ENCODE peak calls at places on chromosomes 2 and 18, in five cellular contexts. One of them, this sample, is unnamed.

GRCh38 chr18:36035253-36035652 is 32.1 kb downstream of the RPRD1A start:
- DNase-seq in suprapubic skin: no peak
- DNase-seq in endothelial cell: no peak
- DNase-seq in kidney epithelial cell: no peak
- DNase-seq in ovary: no peak
- DNase-seq in this sample: no peak

GRCh38 chr2:28321426-28321825 is 71.2 kb upstream of the FOSL2 start:
- DNase-seq in suprapubic skin: no peak
- DNase-seq in endothelial cell: no peak
- DNase-seq in kidney epithelial cell: no peak
- DNase-seq in ovary: no peak
- DNase-seq in this sample: no peak

GRCh38 chr2:71814885-71815284 is 332.8 kb downstream of the CYP26B1 start:
- DNase-seq in suprapubic skin: no peak
- DNase-seq in endothelial cell: no peak
- DNase-seq in kidney epithelial cell: no peak
- DNase-seq in ovary: no peak
- DNase-seq in this sample: no peak

GRCh38 chr2:120516323-120517314 is 170.7 kb downstream of the INHBB start:
- DNase-seq in suprapubic skin: no peak
- DNase-seq in endothelial cell: no peak
- DNase-seq in kidney epithelial cell: no peak
- DNase-seq in ovary: no peak
- DNase-seq in this sample: no peak

GRCh38 chr18:51006061-51006818 is 23.8 kb upstream of the SMAD4 start:
- DNase-seq in suprapubic skin: no peak
- DNase-seq in endothelial cell: no peak
- DNase-seq in kidney epithelial cell: no peak
- DNase-seq in ovary: no peak
- DNase-seq in this sample: no peak

GRCh38 chr2:151792589-151792988 is 35.6 kb downstream of the ARL5A start:
- DNase-seq in suprapubic skin: no peak
- DNase-seq in endothelial cell: no peak
- DNase-seq in kidney epithelial cell: no peak
- DNase-seq in ovary: no peak
- DNase-seq in this sample: no peak

GRCh38 chr2:28134262-28134812 is 243.8 kb downstream of the BABAM2 start:
- DNase-seq in suprapubic skin: peak
- DNase-seq in endothelial cell: no peak
- DNase-seq in kidney epithelial cell: no peak
- DNase-seq in ovary: peak
- DNase-seq in this sample: no peak

GRCh38 chr2:71926860-71927756 is 220.6 kb downstream of the CYP26B1 start:
- DNase-seq in suprapubic skin: no peak
- DNase-seq in endothelial cell: no peak
- DNase-seq in kidney epithelial cell: no peak
- DNase-seq in ovary: no peak
- DNase-seq in this sample: no peak

GRCh38 chr2:42169869-42170465 is 814 bp downstream of the EML4 start:
- DNase-seq in suprapubic skin: no peak
- DNase-seq in endothelial cell: peak
- DNase-seq in kidney epithelial cell: no peak
- DNase-seq in ovary: no peak
- DNase-seq in this sample: no peak

GRCh38 chr2:138712212-138712979 is 67.8 kb downstream of the NXPH2 start:
- DNase-seq in suprapubic skin: no peak
- DNase-seq in endothelial cell: no peak
- DNase-seq in kidney epithelial cell: no peak
- DNase-seq in ovary: no peak
- DNase-seq in this sample: no peak

GRCh38 chr18:67081866-67082265 is 434.7 kb downstream of the DSEL start:
- DNase-seq in suprapubic skin: no peak
- DNase-seq in endothelial cell: no peak
- DNase-seq in kidney epithelial cell: no peak
- DNase-seq in ovary: no peak
- DNase-seq in this sample: no peak

GRCh38 chr2:190126758-190127157 is 64.2 kb upstream of the MSTN start:
- DNase-seq in suprapubic skin: no peak
- DNase-seq in endothelial cell: no peak
- DNase-seq in kidney epithelial cell: no peak
- DNase-seq in ovary: no peak
- DNase-seq in this sample: no peak

GRCh38 chr2:68831688-68832087 is 39.5 kb downstream of the BMP10 start:
- DNase-seq in suprapubic skin: no peak
- DNase-seq in endothelial cell: no peak
- DNase-seq in kidney epithelial cell: no peak
- DNase-seq in ovary: no peak
- DNase-seq in this sample: no peak

GRCh38 chr2:174013310-174013751 is 48.2 kb upstream of the SP3 start:
- DNase-seq in suprapubic skin: peak
- DNase-seq in endothelial cell: peak
- DNase-seq in kidney epithelial cell: no peak
- DNase-seq in ovary: peak
- DNase-seq in this sample: peak

GRCh38 chr18:46761054-46761769 is 4.4 kb upstream of the ST8SIA5 start:
- DNase-seq in suprapubic skin: no peak
- DNase-seq in endothelial cell: no peak
- DNase-seq in kidney epithelial cell: no peak
- DNase-seq in ovary: no peak
- DNase-seq in this sample: no peak

GRCh38 chr18:36758001-36758400 is 70.8 kb downstream of the TPGS2 start:
- DNase-seq in suprapubic skin: no peak
- DNase-seq in endothelial cell: no peak
- DNase-seq in kidney epithelial cell: no peak
- DNase-seq in ovary: no peak
- DNase-seq in this sample: no peak

GRCh38 chr2:55137024-55137958 is 87.0 kb upstream of the RTN4 start:
- DNase-seq in suprapubic skin: no peak
- DNase-seq in endothelial cell: no peak
- DNase-seq in kidney epithelial cell: no peak
- DNase-seq in ovary: no peak
- DNase-seq in this sample: no peak

GRCh38 chr2:46042711-46043110 is 254.5 kb upstream of the EPAS1 start:
- DNase-seq in suprapubic skin: no peak
- DNase-seq in endothelial cell: no peak
- DNase-seq in kidney epithelial cell: no peak
- DNase-seq in ovary: no peak
- DNase-seq in this sample: no peak

GRCh38 chr18:5582054-5582453 is 38.3 kb upstream of the EPB41L3 start:
- DNase-seq in suprapubic skin: no peak
- DNase-seq in endothelial cell: no peak
- DNase-seq in kidney epithelial cell: no peak
- DNase-seq in ovary: peak
- DNase-seq in this sample: no peak

GRCh38 chr2:187453078-187453641 is 5.1 kb upstream of the CALCRL start:
- DNase-seq in suprapubic skin: no peak
- DNase-seq in endothelial cell: no peak
- DNase-seq in kidney epithelial cell: no peak
- DNase-seq in ovary: no peak
- DNase-seq in this sample: no peak

GRCh38 chr2:234992624-234993349 is 41.0 kb downstream of the SH3BP4 start:
- DNase-seq in suprapubic skin: no peak
- DNase-seq in endothelial cell: no peak
- DNase-seq in kidney epithelial cell: no peak
- DNase-seq in ovary: no peak
- DNase-seq in this sample: no peak

GRCh38 chr2:152034257-152034801 is 64.5 kb downstream of the CACNB4 start:
- DNase-seq in suprapubic skin: no peak
- DNase-seq in endothelial cell: no peak
- DNase-seq in kidney epithelial cell: no peak
- DNase-seq in ovary: no peak
- DNase-seq in this sample: no peak

GRCh38 chr2:98327776-98328175 is 18.5 kb upstream of the CNGA3 start:
- DNase-seq in suprapubic skin: no peak
- DNase-seq in endothelial cell: no peak
- DNase-seq in kidney epithelial cell: no peak
- DNase-seq in ovary: no peak
- DNase-seq in this sample: no peak

GRCh38 chr18:53567935-53568574 is 656.4 kb downstream of the MBD2 start:
- DNase-seq in suprapubic skin: no peak
- DNase-seq in endothelial cell: peak
- DNase-seq in kidney epithelial cell: no peak
- DNase-seq in ovary: no peak
- DNase-seq in this sample: no peak

GRCh38 chr18:68693091-68693815 is 21.7 kb downstream of the TMX3 start:
- DNase-seq in suprapubic skin: no peak
- DNase-seq in endothelial cell: no peak
- DNase-seq in kidney epithelial cell: no peak
- DNase-seq in ovary: no peak
- DNase-seq in this sample: no peak

GRCh38 chr18:63451774-63452173 is 25.0 kb upstream of the SERPINB5 start:
- DNase-seq in suprapubic skin: no peak
- DNase-seq in endothelial cell: no peak
- DNase-seq in kidney epithelial cell: no peak
- DNase-seq in ovary: peak
- DNase-seq in this sample: no peak

GRCh38 chr2:191066281-191067233 is 52.6 kb upstream of the STAT1 start:
- DNase-seq in suprapubic skin: no peak
- DNase-seq in endothelial cell: no peak
- DNase-seq in kidney epithelial cell: no peak
- DNase-seq in ovary: no peak
- DNase-seq in this sample: no peak

GRCh38 chr2:105393373-105394055 is 5.3 kb downstream of the FHL2 start:
- DNase-seq in suprapubic skin: no peak
- DNase-seq in endothelial cell: no peak
- DNase-seq in kidney epithelial cell: no peak
- DNase-seq in ovary: peak
- DNase-seq in this sample: no peak

GRCh38 chr2:61247204-61247812 is 85.3 kb downstream of the C2orf74 start:
- DNase-seq in suprapubic skin: no peak
- DNase-seq in endothelial cell: no peak
- DNase-seq in kidney epithelial cell: no peak
- DNase-seq in ovary: no peak
- DNase-seq in this sample: no peak

GRCh38 chr2:239355724-239356123 is 45.1 kb downstream of the HDAC4 start:
- DNase-seq in suprapubic skin: no peak
- DNase-seq in endothelial cell: no peak
- DNase-seq in kidney epithelial cell: no peak
- DNase-seq in ovary: no peak
- DNase-seq in this sample: no peak

GRCh38 chr2:1976725-1977416 is 232.6 kb upstream of the PXDN start:
- DNase-seq in suprapubic skin: no peak
- DNase-seq in endothelial cell: no peak
- DNase-seq in kidney epithelial cell: no peak
- DNase-seq in ovary: no peak
- DNase-seq in this sample: no peak

GRCh38 chr18:9619545-9619944 is 5.2 kb upstream of the PPP4R1 start:
- DNase-seq in suprapubic skin: no peak
- DNase-seq in endothelial cell: no peak
- DNase-seq in kidney epithelial cell: no peak
- DNase-seq in ovary: no peak
- DNase-seq in this sample: no peak

GRCh38 chr2:239668651-239669050 is 267.8 kb upstream of the HDAC4 start:
- DNase-seq in suprapubic skin: no peak
- DNase-seq in endothelial cell: no peak
- DNase-seq in kidney epithelial cell: no peak
- DNase-seq in ovary: no peak
- DNase-seq in this sample: no peak

GRCh38 chr2:69149631-69150215 is 136.7 kb downstream of the ANTXR1 start:
- DNase-seq in suprapubic skin: peak
- DNase-seq in endothelial cell: no peak
- DNase-seq in kidney epithelial cell: no peak
- DNase-seq in ovary: peak
- DNase-seq in this sample: no peak

GRCh38 chr2:147331790-147332419 is 512.9 kb upstream of the ACVR2A start:
- DNase-seq in suprapubic skin: no peak
- DNase-seq in endothelial cell: peak
- DNase-seq in kidney epithelial cell: peak
- DNase-seq in ovary: no peak
- DNase-seq in this sample: no peak
- TF ChIP-seq CTCF in suprapubic skin: no peak
- TF ChIP-seq CTCF in endothelial cell: peak
- TF ChIP-seq CTCF in kidney epithelial cell: peak
- TF ChIP-seq CTCF in ovary: no peak
- TF ChIP-seq CTCF in this sample: peak

DNA sequence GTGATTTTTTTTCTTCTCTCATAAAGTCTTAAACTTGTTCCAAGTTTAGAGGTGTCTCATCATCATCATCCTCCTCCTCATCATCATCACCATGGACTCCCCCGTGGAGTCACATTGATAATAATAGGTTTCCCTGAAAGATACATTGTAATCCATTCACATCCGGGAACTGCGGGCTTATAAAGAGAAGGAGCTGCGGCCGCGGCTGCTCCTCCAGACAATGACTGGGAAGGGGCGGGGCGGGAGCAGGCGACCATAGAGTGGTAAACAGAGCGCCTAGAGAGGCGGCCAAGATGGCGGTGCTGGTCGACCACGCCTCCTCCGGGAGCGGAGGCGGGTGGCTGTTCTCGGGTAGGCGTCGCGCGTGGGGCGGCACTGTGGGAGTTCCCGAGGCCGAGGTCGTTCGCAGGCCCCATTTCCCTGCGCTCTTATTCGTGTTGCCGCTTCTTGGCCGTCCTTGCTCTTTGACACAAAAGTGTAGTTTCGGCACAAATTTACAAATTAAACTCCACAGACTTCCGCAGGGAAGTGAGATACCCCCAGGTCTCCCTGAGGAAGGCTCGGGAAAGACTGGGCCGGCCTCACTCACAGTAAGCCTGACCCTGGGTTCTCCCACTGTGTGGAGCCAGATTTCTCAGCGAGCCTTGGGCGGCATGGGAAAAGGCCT is 1.8 kb upstream of the TCF4 start:
- DNase-seq in suprapubic skin: peak
- DNase-seq in endothelial cell: peak
- DNase-seq in kidney epithelial cell: peak
- DNase-seq in ovary: peak
- DNase-seq in this sample: peak
- TF ChIP-seq CTCF in suprapubic skin: no peak
- TF ChIP-seq CTCF in endothelial cell: no peak
- TF ChIP-seq CTCF in kidney epithelial cell: no peak
- TF ChIP-seq CTCF in ovary: no peak
- TF ChIP-seq CTCF in this sample: no peak

GRCh38 chr2:217837530-217837929 is 165.3 kb downstream of the TNS1 start:
- DNase-seq in suprapubic skin: no peak
- DNase-seq in endothelial cell: no peak
- DNase-seq in kidney epithelial cell: no peak
- DNase-seq in ovary: no peak
- DNase-seq in this sample: no peak

GRCh38 chr2:217834744-217835513 is 167.9 kb downstream of the TNS1 start:
- DNase-seq in suprapubic skin: no peak
- DNase-seq in endothelial cell: no peak
- DNase-seq in kidney epithelial cell: no peak
- DNase-seq in ovary: no peak
- DNase-seq in this sample: no peak

GRCh38 chr2:217838409-217838831 is 164.4 kb downstream of the TNS1 start:
- DNase-seq in suprapubic skin: no peak
- DNase-seq in endothelial cell: no peak
- DNase-seq in kidney epithelial cell: no peak
- DNase-seq in ovary: no peak
- DNase-seq in this sample: no peak

GRCh38 chr2:217835931-217836881 is 166.6 kb downstream of the TNS1 start:
- DNase-seq in suprapubic skin: peak
- DNase-seq in endothelial cell: no peak
- DNase-seq in kidney epithelial cell: no peak
- DNase-seq in ovary: peak
- DNase-seq in this sample: no peak

GRCh38 chr2:217837001-217837491 is 165.7 kb downstream of the TNS1 start:
- DNase-seq in suprapubic skin: peak
- DNase-seq in endothelial cell: no peak
- DNase-seq in kidney epithelial cell: no peak
- DNase-seq in ovary: peak
- DNase-seq in this sample: peak
- TF ChIP-seq CTCF in suprapubic skin: no peak
- TF ChIP-seq CTCF in endothelial cell: no peak
- TF ChIP-seq CTCF in kidney epithelial cell: peak
- TF ChIP-seq CTCF in ovary: no peak
- TF ChIP-seq CTCF in this sample: no peak

GRCh38 chr2:129192117-129192516 is 787.3 kb upstream of the RAB6C start:
- DNase-seq in suprapubic skin: no peak
- DNase-seq in endothelial cell: no peak
- DNase-seq in kidney epithelial cell: no peak
- DNase-seq in ovary: no peak
- DNase-seq in this sample: peak
- TF ChIP-seq CTCF in suprapubic skin: no peak
- TF ChIP-seq CTCF in endothelial cell: no peak
- TF ChIP-seq CTCF in kidney epithelial cell: no peak
- TF ChIP-seq CTCF in ovary: no peak
- TF ChIP-seq CTCF in this sample: peak